ENCODE peak calls at places on chromosomes 13 and 19, in five cellular contexts. M, K, D, S and W are unnamed samples.

GRCh38 chr19:566403-566802 is 6.0 kb upstream of the BSG start:
- DNase-seq in M (peak), K (peak), D (no peak), S (no peak), W (no peak)

GRCh38 chr19:16473875-16474397 is 2.2 kb upstream of the EPS15L1 start:
- DNase-seq in M (no peak), K (no peak), D (no peak), S (no peak), W (no peak)

GRCh38 chr19:16018801-16019551 is 57.3 kb upstream of the TPM4 start:
- DNase-seq in M (peak), K (no peak), D (no peak), S (no peak), W (no peak)

GRCh38 chr19:7618771-7619510 is 10.4 kb downstream of the XAB2 start:
- DNase-seq in M (peak), K (no peak), D (no peak), S (no peak), W (no peak)

GRCh38 chr13:48485447-48485846 is 47.4 kb downstream of the RCBTB2 start:
- DNase-seq in M (no peak), K (no peak), D (no peak), S (no peak), W (no peak)

GRCh38 chr13:99501135-99501951 is at the start of gene TM9SF2:
- DNase-seq in M (peak), K (peak), D (peak), S (peak), W (peak)

GRCh38 chr13:49996166-49996915 is 501 bp upstream of the TRIM13 start:
- DNase-seq in M (peak), K (peak), D (peak), S (peak), W (peak)

GRCh38 chr19:41578886-41579285 is 2.9 kb downstream of the CEACAM21 start:
- DNase-seq in M (no peak), K (no peak), D (no peak), S (no peak), W (no peak)

GRCh38 chr19:51712461-51713081 is 11.2 kb downstream of the HAS1 start:
- DNase-seq in M (no peak), K (peak), D (peak), S (peak), W (peak)

GRCh38 chr19:42400404-42400803 is 10.3 kb upstream of the CNFN start:
- DNase-seq in M (no peak), K (no peak), D (no peak), S (no peak), W (no peak)

GRCh38 chr19:35828694-35829301 is 16.2 kb upstream of the PRODH2 start:
- DNase-seq in M (no peak), K (peak), D (peak), S (no peak), W (peak)

GRCh38 chr19:28519218-28519779 is 693.7 kb downstream of the UQCRFS1 start:
- DNase-seq in M (no peak), K (no peak), D (no peak), S (no peak), W (no peak)

GRCh38 chr19:7874080-7874856 is at the start of gene PRR36:
- DNase-seq in M (peak), K (peak), D (peak), S (no peak), W (no peak)

GRCh38 chr13:22757530-22758120 is 423.2 kb upstream of the SGCG start:
- DNase-seq in M (peak), K (peak), D (peak), S (no peak), W (no peak)

GRCh38 chr13:112355274-112355843 is 20.8 kb upstream of the SPACA7 start:
- DNase-seq in M (no peak), K (no peak), D (no peak), S (no peak), W (no peak)

GRCh38 chr13:110472904-110473563 is 88.5 kb downstream of the RAB20 start:
- DNase-seq in M (no peak), K (no peak), D (no peak), S (no peak), W (peak)

GRCh38 chr13:41505209-41505835 is 48.0 kb downstream of the RGCC start:
- DNase-seq in M (no peak), K (no peak), D (no peak), S (no peak), W (no peak)

GRCh38 chr13:94602467-94602866 is 810 bp downstream of the GPR180 start:
- DNase-seq in M (no peak), K (no peak), D (no peak), S (no peak), W (no peak)

GRCh38 chr19:55986487-55986886 is at the start of gene NLRP5:
- DNase-seq in M (no peak), K (no peak), D (no peak), S (no peak), W (peak)

GRCh38 chr19:44002212-44002565 is 568 bp upstream of the ZNF230 start:
- DNase-seq in M (no peak), K (no peak), D (no peak), S (no peak), W (no peak)

GRCh38 chr13:44921931-44922758 is 67.1 kb downstream of the NUFIP1 start:
- DNase-seq in M (no peak), K (no peak), D (no peak), S (no peak), W (no peak)

GRCh38 chr19:45154064-45154827 is 6.5 kb downstream of the NKPD1 start:
- DNase-seq in M (no peak), K (no peak), D (no peak), S (no peak), W (no peak)

GRCh38 chr19:30116530-30116929 is 174.5 kb downstream of the URI1 start:
- DNase-seq in M (no peak), K (no peak), D (no peak), S (no peak), W (no peak)

GRCh38 chr19:4988770-4989251 is 19.9 kb downstream of the KDM4B start:
- DNase-seq in M (no peak), K (no peak), D (no peak), S (no peak), W (no peak)

GRCh38 chr19:33797821-33798633 is 1.4 kb downstream of the KCTD15 start:
- DNase-seq in M (peak), K (peak), D (peak), S (no peak), W (peak)

GRCh38 chr19:38337360-38337653 is 1.7 kb downstream of the CATSPERG start:
- DNase-seq in M (peak), K (no peak), D (no peak), S (no peak), W (no peak)
- H2AFZ ChIP-seq in M (peak), K (peak), D (no peak), S (peak), W (peak)

GRCh38 chr19:48740705-48741030 is 258 bp upstream of the RASIP1 start:
- DNase-seq in M (no peak), K (no peak), D (no peak), S (no peak), W (no peak)
- H2AFZ ChIP-seq in M (no peak), K (no peak), D (no peak), S (no peak), W (no peak)

DNA sequence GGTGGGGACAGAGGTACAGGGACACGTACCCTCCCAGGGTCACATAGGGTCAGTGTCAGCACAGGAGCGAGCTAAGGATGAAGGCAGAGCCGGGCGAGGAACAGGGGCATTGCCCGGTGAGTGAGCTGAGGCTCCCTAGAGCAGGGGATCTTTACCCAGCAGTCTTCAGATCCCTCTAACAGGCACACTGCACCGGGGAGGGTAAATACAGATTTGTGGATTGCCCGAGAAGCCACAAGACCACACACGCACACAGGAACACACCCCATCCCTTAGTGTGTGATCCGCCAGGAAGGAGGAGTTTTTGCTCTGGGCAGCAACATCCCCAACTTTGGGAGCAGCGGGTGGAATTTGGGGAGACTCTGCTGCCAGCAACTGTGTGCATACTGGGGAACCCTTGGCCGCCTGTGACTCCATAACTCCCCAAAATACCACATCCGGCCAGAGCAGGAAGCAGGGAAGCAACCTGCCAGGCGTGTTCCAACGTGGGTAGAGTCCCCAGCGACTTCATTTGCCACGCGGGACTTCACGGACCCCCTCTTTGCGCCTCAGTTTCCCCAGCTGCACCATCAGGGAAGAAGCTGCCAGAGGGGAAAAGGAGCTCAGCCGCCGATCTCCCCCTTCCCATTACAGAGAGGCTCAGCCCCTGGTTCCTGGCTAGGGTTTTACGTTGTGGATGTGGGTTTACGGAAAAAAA is 5.9 kb upstream of the TLE2 start:
- DNase-seq in M (no peak), K (peak), D (peak), S (no peak), W (peak)
- H2AFZ ChIP-seq in M (peak), K (peak), D (no peak), S (no peak), W (peak)

GRCh38 chr13:114118763-114119123 is 13.7 kb downstream of the RASA3 start:
- DNase-seq in M (peak), K (no peak), D (no peak), S (no peak), W (no peak)
- H2AFZ ChIP-seq in M (no peak), K (no peak), D (no peak), S (no peak), W (no peak)